ENCODE peak calls at places on chromosome 5, in nine cellular contexts. K, J, O, A, X, E, N, P and M are unnamed samples.

GRCh38 chr5:542693-543311 is 18.6 kb upstream of the SLC9A3 start:
- DNase-seq in K (no peak), J (no peak), O (no peak), A (no peak), X (no peak), E (peak), N (no peak), P (no peak), M (no peak)

GRCh38 chr5:75558972-75559632 is 47.4 kb downstream of the POLK start:
- DNase-seq in K (no peak), J (no peak), O (no peak), A (no peak), X (no peak), E (no peak), N (no peak), P (peak), M (no peak)

GRCh38 chr5:22242532-22242931 is 610.6 kb downstream of the CDH12 start:
- DNase-seq in K (no peak), J (no peak), O (no peak), A (no peak), X (no peak), E (no peak), N (no peak), P (no peak), M (no peak)

GRCh38 chr5:17212210-17212609 is 5.2 kb upstream of the BASP1 start:
- DNase-seq in K (no peak), J (no peak), O (no peak), A (no peak), X (no peak), E (no peak), N (no peak), P (no peak), M (no peak)

GRCh38 chr5:151150484-151151262 is 6.9 kb downstream of the ANXA6 start:
- DNase-seq in K (no peak), J (no peak), O (peak), A (no peak), X (peak), E (no peak), N (peak), P (no peak), M (no peak)

GRCh38 chr5:111472579-111472978 is 39.8 kb downstream of the STARD4 start:
- DNase-seq in K (no peak), J (no peak), O (no peak), A (no peak), X (no peak), E (no peak), N (no peak), P (no peak), M (no peak)

GRCh38 chr5:143682788-143683419 is 129.1 kb upstream of the HMHB1 start:
- DNase-seq in K (no peak), J (no peak), O (no peak), A (no peak), X (no peak), E (no peak), N (no peak), P (no peak), M (peak)

GRCh38 chr5:89951876-89952275 is 457.7 kb downstream of the CETN3 start:
- DNase-seq in K (no peak), J (no peak), O (no peak), A (no peak), X (no peak), E (no peak), N (no peak), P (no peak), M (no peak)

GRCh38 chr5:147403659-147404640 is 105.9 kb downstream of the DPYSL3 start:
- DNase-seq in K (peak), J (no peak), O (no peak), A (no peak), X (no peak), E (peak), N (no peak), P (peak), M (no peak)

GRCh38 chr5:171623551-171624097 is 162.0 kb upstream of the SMIM23 start:
- DNase-seq in K (peak), J (no peak), O (no peak), A (no peak), X (no peak), E (no peak), N (no peak), P (no peak), M (no peak)

GRCh38 chr5:78242001-78242400 is 52.5 kb downstream of the AP3B1 start:
- DNase-seq in K (no peak), J (no peak), O (no peak), A (no peak), X (no peak), E (no peak), N (no peak), P (peak), M (no peak)

GRCh38 chr5:27140831-27141230 is 102.4 kb upstream of the CDH9 start:
- DNase-seq in K (no peak), J (no peak), O (no peak), A (no peak), X (no peak), E (no peak), N (no peak), P (no peak), M (no peak)

GRCh38 chr5:76696254-76696653 is 19.7 kb upstream of the F2R start:
- DNase-seq in K (no peak), J (no peak), O (no peak), A (no peak), X (no peak), E (no peak), N (no peak), P (no peak), M (no peak)

GRCh38 chr5:93235751-93236150 is 345.3 kb downstream of the NR2F1-AS1 start:
- DNase-seq in K (no peak), J (no peak), O (no peak), A (no peak), X (no peak), E (no peak), N (no peak), P (no peak), M (no peak)

GRCh38 chr5:946720-947625 is 54.3 kb downstream of the TRIP13 start:
- DNase-seq in K (peak), J (no peak), O (no peak), A (no peak), X (no peak), E (peak), N (no peak), P (no peak), M (no peak)

GRCh38 chr5:44360919-44361625 is 28.1 kb downstream of the FGF10 start:
- DNase-seq in K (no peak), J (no peak), O (no peak), A (no peak), X (no peak), E (no peak), N (no peak), P (no peak), M (no peak)

GRCh38 chr5:54379590-54379989 is 69.2 kb upstream of the ARL15 start:
- DNase-seq in K (no peak), J (no peak), O (no peak), A (no peak), X (no peak), E (no peak), N (no peak), P (no peak), M (no peak)

GRCh38 chr5:1543398-1544293 is 19.9 kb upstream of the LPCAT1 start:
- DNase-seq in K (peak), J (no peak), O (no peak), A (peak), X (no peak), E (peak), N (no peak), P (no peak), M (no peak)

GRCh38 chr5:111719773-111720172 is 37.2 kb downstream of the NREP start:
- DNase-seq in K (no peak), J (no peak), O (no peak), A (no peak), X (no peak), E (no peak), N (no peak), P (no peak), M (no peak)

GRCh38 chr5:66180282-66180955 is 36.3 kb downstream of the SREK1 start:
- DNase-seq in K (no peak), J (no peak), O (no peak), A (no peak), X (no peak), E (no peak), N (no peak), P (no peak), M (no peak)

GRCh38 chr5:127878174-127878750 is 175.1 kb downstream of the CCDC192 start:
- DNase-seq in K (no peak), J (no peak), O (no peak), A (no peak), X (no peak), E (no peak), N (peak), P (no peak), M (peak)

GRCh38 chr5:144183254-144183889 is 12.7 kb downstream of the KCTD16 start:
- DNase-seq in K (no peak), J (no peak), O (no peak), A (peak), X (no peak), E (no peak), N (peak), P (no peak), M (peak)

GRCh38 chr5:138389332-138389731 is 36.8 kb downstream of the KDM3B start:
- DNase-seq in K (no peak), J (no peak), O (no peak), A (no peak), X (no peak), E (no peak), N (no peak), P (no peak), M (no peak)